ENCODE peak calls at places on chromosomes 3 and 15, in eight cellular contexts. One of them, this sample, is unnamed.

GRCh38 chr3:191260431-191261303 is 61.6 kb downstream of the OSTN start:
- DNase-seq in adrenal gland: no peak
- DNase-seq in gastrocnemius medialis: no peak
- DNase-seq in transverse colon: no peak
- DNase-seq in suprapubic skin: no peak
- DNase-seq in heart left ventricle: no peak
- DNase-seq in tibial nerve: no peak
- DNase-seq in breast epithelium: no peak
- DNase-seq in this sample: no peak

GRCh38 chr3:45603226-45603625 is 8.7 kb downstream of the LIMD1 start:
- DNase-seq in suprapubic skin: no peak
- DNase-seq in gastrocnemius medialis: no peak
- DNase-seq in tibial nerve: no peak
- DNase-seq in breast epithelium: no peak
- DNase-seq in transverse colon: no peak
- DNase-seq in adrenal gland: no peak
- DNase-seq in heart left ventricle: no peak
- DNase-seq in this sample: no peak

GRCh38 chr3:150215616-150216015 is 192.5 kb upstream of the TSC22D2 start:
- DNase-seq in heart left ventricle: no peak
- DNase-seq in breast epithelium: no peak
- DNase-seq in tibial nerve: no peak
- DNase-seq in transverse colon: no peak
- DNase-seq in gastrocnemius medialis: no peak
- DNase-seq in suprapubic skin: no peak
- DNase-seq in adrenal gland: no peak
- DNase-seq in this sample: no peak

GRCh38 chr3:112871735-112872134 is 25.1 kb upstream of the CD200R1L start:
- DNase-seq in tibial nerve: no peak
- DNase-seq in suprapubic skin: no peak
- DNase-seq in adrenal gland: no peak
- DNase-seq in transverse colon: no peak
- DNase-seq in breast epithelium: no peak
- DNase-seq in gastrocnemius medialis: no peak
- DNase-seq in heart left ventricle: no peak
- DNase-seq in this sample: no peak

GRCh38 chr15:86654501-86654900 is 574.8 kb downstream of the AGBL1 start:
- DNase-seq in gastrocnemius medialis: no peak
- DNase-seq in transverse colon: no peak
- DNase-seq in tibial nerve: no peak
- DNase-seq in adrenal gland: no peak
- DNase-seq in suprapubic skin: no peak
- DNase-seq in heart left ventricle: no peak
- DNase-seq in breast epithelium: no peak
- DNase-seq in this sample: no peak

GRCh38 chr3:43087249-43087776 is 18.6 kb downstream of the POMGNT2 start:
- DNase-seq in transverse colon: no peak
- DNase-seq in gastrocnemius medialis: no peak
- DNase-seq in tibial nerve: no peak
- DNase-seq in adrenal gland: no peak
- DNase-seq in breast epithelium: no peak
- DNase-seq in heart left ventricle: no peak
- DNase-seq in suprapubic skin: no peak
- DNase-seq in this sample: no peak

GRCh38 chr3:111762535-111762934 is 96.5 kb upstream of the PHLDB2 start:
- DNase-seq in gastrocnemius medialis: no peak
- DNase-seq in breast epithelium: no peak
- DNase-seq in transverse colon: no peak
- DNase-seq in adrenal gland: no peak
- DNase-seq in heart left ventricle: no peak
- DNase-seq in tibial nerve: no peak
- DNase-seq in suprapubic skin: no peak
- DNase-seq in this sample: no peak

GRCh38 chr15:101641894-101642293 is 10.3 kb downstream of the TM2D3 start:
- DNase-seq in suprapubic skin: no peak
- DNase-seq in tibial nerve: no peak
- DNase-seq in gastrocnemius medialis: no peak
- DNase-seq in adrenal gland: no peak
- DNase-seq in transverse colon: no peak
- DNase-seq in breast epithelium: no peak
- DNase-seq in heart left ventricle: no peak
- DNase-seq in this sample: no peak

GRCh38 chr3:195013962-195014361 is 257.0 kb downstream of the XXYLT1 start:
- DNase-seq in suprapubic skin: peak
- DNase-seq in adrenal gland: no peak
- DNase-seq in transverse colon: no peak
- DNase-seq in breast epithelium: no peak
- DNase-seq in tibial nerve: no peak
- DNase-seq in gastrocnemius medialis: no peak
- DNase-seq in heart left ventricle: no peak
- DNase-seq in this sample: no peak

GRCh38 chr3:6601374-6601773 is 259.5 kb upstream of the GRM7 start:
- DNase-seq in breast epithelium: no peak
- DNase-seq in heart left ventricle: no peak
- DNase-seq in transverse colon: no peak
- DNase-seq in suprapubic skin: no peak
- DNase-seq in gastrocnemius medialis: no peak
- DNase-seq in adrenal gland: no peak
- DNase-seq in tibial nerve: no peak
- DNase-seq in this sample: no peak

GRCh38 chr3:13746385-13746784 is 133.5 kb downstream of the WNT7A start:
- DNase-seq in transverse colon: no peak
- DNase-seq in adrenal gland: no peak
- DNase-seq in heart left ventricle: no peak
- DNase-seq in gastrocnemius medialis: no peak
- DNase-seq in tibial nerve: no peak
- DNase-seq in suprapubic skin: no peak
- DNase-seq in breast epithelium: no peak
- DNase-seq in this sample: no peak

GRCh38 chr3:126315083-126315658 is 42.0 kb downstream of the KLF15 start:
- DNase-seq in adrenal gland: no peak
- DNase-seq in suprapubic skin: peak
- DNase-seq in breast epithelium: no peak
- DNase-seq in tibial nerve: no peak
- DNase-seq in gastrocnemius medialis: no peak
- DNase-seq in transverse colon: no peak
- DNase-seq in heart left ventricle: no peak
- DNase-seq in this sample: peak

GRCh38 chr3:183340222-183340621 is 87.2 kb downstream of the B3GNT5 start:
- DNase-seq in tibial nerve: no peak
- DNase-seq in heart left ventricle: no peak
- DNase-seq in adrenal gland: no peak
- DNase-seq in transverse colon: no peak
- DNase-seq in gastrocnemius medialis: no peak
- DNase-seq in breast epithelium: no peak
- DNase-seq in suprapubic skin: no peak
- DNase-seq in this sample: no peak

GRCh38 chr3:181362378-181362777 is 349.3 kb upstream of the SOX2 start:
- DNase-seq in heart left ventricle: no peak
- DNase-seq in transverse colon: no peak
- DNase-seq in suprapubic skin: no peak
- DNase-seq in tibial nerve: no peak
- DNase-seq in adrenal gland: peak
- DNase-seq in breast epithelium: no peak
- DNase-seq in gastrocnemius medialis: peak
- DNase-seq in this sample: no peak

GRCh38 chr3:167151671-167152070 is 228.4 kb downstream of the ZBBX start:
- DNase-seq in gastrocnemius medialis: no peak
- DNase-seq in heart left ventricle: no peak
- DNase-seq in adrenal gland: no peak
- DNase-seq in tibial nerve: no peak
- DNase-seq in breast epithelium: no peak
- DNase-seq in transverse colon: no peak
- DNase-seq in suprapubic skin: no peak
- DNase-seq in this sample: no peak

GRCh38 chr3:19149388-19149787 is 1.1 kb downstream of the KCNH8 start:
- DNase-seq in gastrocnemius medialis: no peak
- DNase-seq in breast epithelium: no peak
- DNase-seq in transverse colon: no peak
- DNase-seq in heart left ventricle: no peak
- DNase-seq in suprapubic skin: no peak
- DNase-seq in adrenal gland: peak
- DNase-seq in tibial nerve: no peak
- DNase-seq in this sample: no peak
- H3K4me3 ChIP-seq in gastrocnemius medialis: no peak
- H3K4me3 ChIP-seq in breast epithelium: peak
- H3K4me3 ChIP-seq in transverse colon: no peak
- H3K4me3 ChIP-seq in heart left ventricle: no peak
- H3K4me3 ChIP-seq in suprapubic skin: no peak
- H3K4me3 ChIP-seq in adrenal gland: no peak
- H3K4me3 ChIP-seq in tibial nerve: no peak
- H3K4me3 ChIP-seq in this sample: no peak

GRCh38 chr15:100343251-100343650 is 1.5 kb upstream of the ADAMTS17 start:
- DNase-seq in breast epithelium: no peak
- DNase-seq in gastrocnemius medialis: no peak
- DNase-seq in transverse colon: no peak
- DNase-seq in heart left ventricle: no peak
- DNase-seq in tibial nerve: no peak
- DNase-seq in suprapubic skin: no peak
- DNase-seq in adrenal gland: no peak
- DNase-seq in this sample: peak

GRCh38 chr15:100338971-100339444 is 2.8 kb downstream of the ADAMTS17 start:
- DNase-seq in transverse colon: peak
- DNase-seq in gastrocnemius medialis: peak
- DNase-seq in heart left ventricle: peak
- DNase-seq in breast epithelium: no peak
- DNase-seq in suprapubic skin: no peak
- DNase-seq in adrenal gland: peak
- DNase-seq in tibial nerve: peak
- DNase-seq in this sample: peak

GRCh38 chr15:100340721-100341661 is 784 bp downstream of the ADAMTS17 start:
- DNase-seq in tibial nerve: no peak
- DNase-seq in suprapubic skin: no peak
- DNase-seq in transverse colon: peak
- DNase-seq in gastrocnemius medialis: no peak
- DNase-seq in adrenal gland: peak
- DNase-seq in heart left ventricle: no peak
- DNase-seq in breast epithelium: no peak
- DNase-seq in this sample: peak

GRCh38 chr15:100339999-100340398 is 1.8 kb downstream of the ADAMTS17 start:
- DNase-seq in heart left ventricle: no peak
- DNase-seq in adrenal gland: no peak
- DNase-seq in breast epithelium: no peak
- DNase-seq in transverse colon: no peak
- DNase-seq in tibial nerve: no peak
- DNase-seq in gastrocnemius medialis: no peak
- DNase-seq in suprapubic skin: no peak
- DNase-seq in this sample: peak

DNA sequence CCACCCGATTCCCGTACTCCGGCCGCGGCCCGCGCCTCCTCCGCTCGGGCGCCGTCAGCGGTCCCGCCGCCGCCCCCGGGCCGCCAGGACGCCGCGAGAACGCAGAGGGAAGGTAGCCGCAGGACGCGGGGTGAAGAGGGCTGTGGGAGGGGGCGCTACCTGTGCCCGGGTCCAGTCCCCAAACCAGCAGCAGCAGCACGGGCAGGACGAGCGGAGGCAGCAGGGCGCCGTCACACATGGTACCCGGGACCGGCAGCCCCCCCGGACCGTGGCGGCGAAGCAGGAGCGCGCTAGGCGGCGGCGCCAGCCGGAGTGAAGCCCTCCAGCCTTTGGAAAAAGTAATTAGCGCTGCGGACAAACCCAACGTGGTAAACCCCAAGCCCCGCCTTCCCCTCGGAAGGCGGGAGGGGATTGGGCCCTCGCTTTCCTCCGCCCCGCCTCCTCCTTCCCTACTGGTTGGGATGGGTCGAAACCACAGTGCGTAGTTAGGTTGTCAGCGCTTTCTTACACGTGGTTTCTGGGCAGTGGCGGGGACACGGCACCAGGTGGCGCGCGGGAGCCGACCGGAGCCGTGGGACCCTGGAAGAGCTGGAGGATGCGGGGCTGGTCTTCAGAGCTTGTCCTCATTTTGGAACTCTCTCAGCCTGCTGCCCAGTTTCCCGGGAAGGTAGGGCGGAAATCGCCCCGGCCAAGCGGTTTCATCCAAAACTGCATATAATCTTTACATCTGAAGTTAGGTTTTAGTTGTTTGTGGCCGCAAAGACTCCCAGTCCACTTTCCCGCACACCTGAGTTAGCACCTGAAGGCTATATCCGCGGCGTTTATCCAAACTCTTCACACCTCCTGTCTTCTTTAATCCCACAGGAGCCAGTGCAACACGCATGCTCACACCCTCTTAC is at the start of gene ADAMTS17:
- DNase-seq in heart left ventricle: peak
- DNase-seq in transverse colon: peak
- DNase-seq in suprapubic skin: peak
- DNase-seq in tibial nerve: peak
- DNase-seq in gastrocnemius medialis: peak
- DNase-seq in breast epithelium: peak
- DNase-seq in adrenal gland: peak
- DNase-seq in this sample: peak
- TF ChIP-seq POLR2A in heart left ventricle: peak
- TF ChIP-seq POLR2A in transverse colon: peak
- TF ChIP-seq POLR2A in suprapubic skin: no peak
- TF ChIP-seq POLR2A in tibial nerve: peak
- TF ChIP-seq POLR2A in gastrocnemius medialis: peak
- TF ChIP-seq POLR2A in breast epithelium: peak
- TF ChIP-seq POLR2A in adrenal gland: peak
- TF ChIP-seq POLR2A in this sample: no peak

GRCh38 chr3:148718982-148719862 is 21.5 kb downstream of the AGTR1 start:
- DNase-seq in heart left ventricle: no peak
- DNase-seq in suprapubic skin: no peak
- DNase-seq in transverse colon: no peak
- DNase-seq in adrenal gland: no peak
- DNase-seq in gastrocnemius medialis: no peak
- DNase-seq in tibial nerve: no peak
- DNase-seq in breast epithelium: no peak
- DNase-seq in this sample: no peak

GRCh38 chr3:148714521-148714920 is 16.8 kb downstream of the AGTR1 start:
- DNase-seq in gastrocnemius medialis: no peak
- DNase-seq in heart left ventricle: no peak
- DNase-seq in breast epithelium: no peak
- DNase-seq in adrenal gland: no peak
- DNase-seq in tibial nerve: no peak
- DNase-seq in transverse colon: no peak
- DNase-seq in suprapubic skin: no peak
- DNase-seq in this sample: no peak

GRCh38 chr3:148720873-148721272 is 23.2 kb downstream of the AGTR1 start:
- DNase-seq in gastrocnemius medialis: no peak
- DNase-seq in adrenal gland: no peak
- DNase-seq in breast epithelium: no peak
- DNase-seq in suprapubic skin: no peak
- DNase-seq in heart left ventricle: no peak
- DNase-seq in transverse colon: no peak
- DNase-seq in tibial nerve: no peak
- DNase-seq in this sample: no peak

GRCh38 chr3:148717918-148718317 is 20.2 kb downstream of the AGTR1 start:
- DNase-seq in tibial nerve: no peak
- DNase-seq in heart left ventricle: no peak
- DNase-seq in suprapubic skin: no peak
- DNase-seq in transverse colon: no peak
- DNase-seq in adrenal gland: no peak
- DNase-seq in breast epithelium: no peak
- DNase-seq in gastrocnemius medialis: no peak
- DNase-seq in this sample: no peak

GRCh38 chr3:148716657-148717056 is 19.0 kb downstream of the AGTR1 start:
- DNase-seq in breast epithelium: no peak
- DNase-seq in heart left ventricle: no peak
- DNase-seq in tibial nerve: no peak
- DNase-seq in gastrocnemius medialis: no peak
- DNase-seq in transverse colon: no peak
- DNase-seq in suprapubic skin: no peak
- DNase-seq in adrenal gland: no peak
- DNase-seq in this sample: no peak
- TF ChIP-seq CTCF in breast epithelium: no peak
- TF ChIP-seq CTCF in heart left ventricle: no peak
- TF ChIP-seq CTCF in tibial nerve: no peak
- TF ChIP-seq CTCF in gastrocnemius medialis: no peak
- TF ChIP-seq CTCF in transverse colon: no peak
- TF ChIP-seq CTCF in suprapubic skin: no peak
- TF ChIP-seq CTCF in adrenal gland: no peak
- TF ChIP-seq CTCF in this sample: no peak

GRCh38 chr3:15805756-15806266 is 8.0 kb upstream of the ANKRD28 start:
- DNase-seq in tibial nerve: no peak
- DNase-seq in suprapubic skin: no peak
- DNase-seq in breast epithelium: no peak
- DNase-seq in transverse colon: no peak
- DNase-seq in adrenal gland: no peak
- DNase-seq in heart left ventricle: no peak
- DNase-seq in gastrocnemius medialis: no peak
- DNase-seq in this sample: no peak
- H3K4me3 ChIP-seq in tibial nerve: no peak
- H3K4me3 ChIP-seq in suprapubic skin: no peak
- H3K4me3 ChIP-seq in breast epithelium: no peak
- H3K4me3 ChIP-seq in transverse colon: no peak
- H3K4me3 ChIP-seq in adrenal gland: no peak
- H3K4me3 ChIP-seq in heart left ventricle: no peak
- H3K4me3 ChIP-seq in gastrocnemius medialis: no peak
- H3K4me3 ChIP-seq in this sample: no peak